ENCODE peak calls at places on chromosomes 13 and 19, in six cellular contexts. O is fibroblast of lung; S is non-pigmented ciliary epithelial cell; C is HepG2; X is stimulated activated CD4-positive, alpha-beta T cell treated with anti-CD3 and anti-CD28 coated beads, Interleukin-1b, Interleukin-23, amount 100 ng/mL, for 1 hour; T is hepatic stellate cell. V is an unnamed sample.

GRCh38 chr19:49409441-49410029 is 13.7 kb downstream of the PTH2 start:
- DNase-seq in O (no peak), S (no peak), C (no peak), X (no peak), T (no peak), V (peak)

GRCh38 chr19:11479470-11480080 is 1.3 kb downstream of the ELAVL3 start:
- DNase-seq in O (no peak), S (no peak), C (peak), X (no peak), T (no peak), V (no peak)

GRCh38 chr13:102724923-102725322 is 30.1 kb upstream of the METTL21C start:
- DNase-seq in O (peak), S (no peak), C (peak), X (no peak), T (no peak), V (peak)

GRCh38 chr13:35165205-35165604 is 223.1 kb downstream of the NBEA start:
- DNase-seq in O (no peak), S (no peak), C (no peak), X (no peak), T (no peak), V (no peak)

GRCh38 chr13:24985102-24985501 is 110.8 kb upstream of the PABPC3 start:
- DNase-seq in O (no peak), S (no peak), C (no peak), X (no peak), T (no peak), V (peak)

GRCh38 chr19:46256855-46257254 is 27.3 kb downstream of the IGFL1 start:
- DNase-seq in O (peak), S (no peak), C (no peak), X (no peak), T (no peak), V (no peak)

GRCh38 chr19:30003862-30004261 is 61.8 kb downstream of the URI1 start:
- DNase-seq in O (no peak), S (no peak), C (no peak), X (no peak), T (no peak), V (no peak)

GRCh38 chr19:39145180-39145953 is 19.8 kb downstream of the PAK4 start:
- DNase-seq in O (no peak), S (no peak), C (peak), X (no peak), T (no peak), V (no peak)

GRCh38 chr13:42384265-42384664 is 112.3 kb downstream of the AKAP11 start:
- DNase-seq in O (no peak), S (no peak), C (no peak), X (no peak), T (no peak), V (no peak)

GRCh38 chr19:4213116-4213515 is 16.2 kb upstream of the EBI3 start:
- DNase-seq in O (no peak), S (no peak), C (no peak), X (no peak), T (no peak), V (no peak)

V was measured in NAMALWA.